ENCODE peak calls at places on chromosomes 11 and 22, in ten cellular contexts. Y, D, G, Q, R, H, E, Z, J and S are unnamed samples.

GRCh38 chr11:108865411-108865810 is 200.5 kb downstream of the DDX10 start:
- DNase-seq in G (no peak), J (no peak), H (no peak), R (no peak), D (no peak), E (no peak), Z (no peak), Y (no peak), Q (peak), S (no peak)

GRCh38 chr22:49764151-49764581 is 63.5 kb downstream of the BRD1 start:
- DNase-seq in Q (no peak), R (no peak), E (no peak), J (no peak), G (no peak), Z (no peak), H (no peak), Y (no peak), D (peak), S (peak)

GRCh38 chr11:74543991-74544390 is 48.4 kb upstream of the POLD3 start:
- DNase-seq in Q (no peak), D (no peak), J (no peak), E (no peak), Y (no peak), H (no peak), Z (no peak), R (no peak), G (peak), S (no peak)

GRCh38 chr11:63866211-63866610 is 27.3 kb downstream of the MARK2 start:
- DNase-seq in Q (peak), H (peak), Z (no peak), Y (no peak), J (peak), D (no peak), R (peak), E (peak), G (peak), S (no peak)

GRCh38 chr11:4658629-4659453 is 15.1 kb downstream of the OR51E1 start:
- DNase-seq in H (no peak), Y (no peak), J (no peak), Q (peak), E (no peak), D (no peak), R (no peak), Z (peak), G (no peak), S (no peak)

GRCh38 chr11:303359-303758 is 4.0 kb upstream of the IFITM5 start:
- DNase-seq in D (no peak), R (no peak), E (no peak), Y (peak), J (no peak), Q (no peak), G (no peak), H (no peak), Z (no peak), S (no peak)

GRCh38 chr11:93718057-93718563 is 23.2 kb downstream of the TAF1D start:
- DNase-seq in J (no peak), H (no peak), R (no peak), Z (peak), Y (peak), E (no peak), D (no peak), G (no peak), Q (no peak), S (no peak)

GRCh38 chr11:119384332-119384731 is 2.8 kb upstream of the USP2 start:
- DNase-seq in J (no peak), Y (no peak), D (no peak), G (no peak), Q (no peak), Z (no peak), H (no peak), R (no peak), E (no peak), S (no peak)

GRCh38 chr11:102763440-102763839 is 17.0 kb downstream of the MMP10 start:
- DNase-seq in H (no peak), R (no peak), J (no peak), D (no peak), E (no peak), G (no peak), Z (no peak), Q (peak), Y (no peak), S (no peak)

GRCh38 chr11:116339306-116339705 is 433.5 kb downstream of the BUD13 start:
- DNase-seq in J (no peak), G (no peak), H (no peak), Z (no peak), Q (no peak), R (no peak), D (no peak), E (no peak), Y (no peak), S (no peak)

GRCh38 chr11:86807356-86807755 is 7.0 kb downstream of the PRSS23 start:
- DNase-seq in H (no peak), Q (no peak), Y (no peak), Z (no peak), E (no peak), G (no peak), J (no peak), R (no peak), D (no peak), S (no peak)

GRCh38 chr22:48629631-48630443 is 1197.8 kb downstream of the BRD1 start:
- DNase-seq in D (peak), E (no peak), R (no peak), Z (no peak), G (no peak), Q (no peak), Y (no peak), J (no peak), H (no peak), S (no peak)

GRCh38 chr11:75919525-75919924 is 104.5 kb downstream of the UVRAG start:
- DNase-seq in J (no peak), R (no peak), Q (peak), Z (no peak), G (no peak), Y (no peak), D (no peak), H (no peak), E (no peak), S (no peak)

GRCh38 chr11:112778091-112778889 is 182.9 kb upstream of the NCAM1 start:
- DNase-seq in Z (no peak), Q (no peak), G (no peak), Y (no peak), R (no peak), E (no peak), J (no peak), H (no peak), D (no peak), S (no peak)

GRCh38 chr11:66835762-66836405 is 7.4 kb upstream of the RCE1 start:
- DNase-seq in H (no peak), D (no peak), J (no peak), Y (no peak), G (no peak), E (no peak), Q (peak), Z (no peak), R (no peak), S (no peak)
- TF ChIP-seq CTCF in H (no peak), D (no peak), J (no peak), Y (no peak), G (no peak), E (no peak), Q (no peak), Z (no peak), R (no peak), S (no peak)

GRCh38 chr11:72788250-72788649 is 5.6 kb downstream of the STARD10 start:
- DNase-seq in D (no peak), Y (no peak), Q (no peak), R (no peak), J (no peak), H (no peak), Z (no peak), G (no peak), E (no peak), S (peak)

GRCh38 chr11:72784662-72785061 is 9.2 kb downstream of the STARD10 start:
- DNase-seq in J (no peak), D (no peak), G (no peak), R (no peak), Q (no peak), H (no peak), Z (no peak), Y (peak), E (no peak), S (no peak)

GRCh38 chr11:72789493-72790131 is 4.2 kb downstream of the STARD10 start:
- DNase-seq in Q (peak), H (peak), J (peak), D (no peak), Y (no peak), G (no peak), R (no peak), E (no peak), Z (no peak), S (no peak)

GRCh38 chr11:72786305-72787261 is 7.3 kb downstream of the STARD10 start:
- DNase-seq in Y (peak), D (no peak), J (no peak), Q (no peak), G (peak), E (peak), H (no peak), Z (no peak), R (no peak), S (no peak)

DNA sequence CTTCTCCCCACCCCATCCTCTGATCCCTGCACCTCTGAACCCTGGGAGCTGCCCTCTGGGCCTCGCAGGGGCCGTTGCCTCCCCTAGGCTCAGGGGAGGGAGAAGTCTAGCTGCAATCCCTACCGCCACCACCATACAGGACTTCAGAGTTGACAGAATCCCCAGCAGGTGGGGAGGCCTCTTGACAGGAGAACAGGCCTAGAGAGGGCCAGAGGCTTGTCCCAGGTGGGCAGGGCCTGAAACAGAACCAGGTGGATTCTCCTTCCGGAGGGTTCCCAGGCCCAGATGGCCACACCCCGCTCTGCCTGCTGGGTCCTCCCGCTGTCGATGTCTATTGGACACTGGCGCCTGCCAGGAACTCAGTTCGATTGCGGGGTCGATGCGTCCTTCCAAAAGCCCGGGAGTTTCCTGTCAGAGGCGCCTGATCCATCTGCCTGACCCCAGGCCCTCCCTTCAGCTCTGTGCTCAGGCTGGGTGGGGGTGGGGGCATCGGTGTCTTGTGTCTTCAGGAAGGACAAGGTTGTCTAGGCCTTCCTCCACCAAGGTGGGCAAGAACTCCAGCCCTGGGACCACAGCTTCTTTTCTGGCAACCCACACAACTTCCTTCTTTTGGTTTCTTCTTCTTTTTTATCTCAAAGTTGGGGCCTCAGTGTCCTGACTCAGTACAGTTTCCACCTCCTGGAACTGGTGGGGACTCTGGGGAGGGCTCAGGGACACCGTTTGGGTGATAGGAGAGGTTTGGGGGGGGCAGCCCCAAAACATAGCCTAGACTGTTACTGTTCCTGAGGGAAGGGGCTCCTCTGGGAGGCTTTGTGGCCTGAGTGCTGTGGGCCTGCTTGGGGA is 6.4 kb downstream of the STARD10 start:
- DNase-seq in J (no peak), H (no peak), E (no peak), D (no peak), R (no peak), G (no peak), Q (no peak), Y (peak), Z (no peak), S (peak)
- TF ChIP-seq CTCF in J (no peak), H (no peak), E (no peak), D (no peak), R (no peak), G (no peak), Q (no peak), Y (peak), Z (no peak), S (peak)

GRCh38 chr22:17565986-17566687 is 2.8 kb downstream of the SLC25A18 start:
- DNase-seq in Y (no peak), G (no peak), Q (no peak), D (no peak), R (no peak), J (no peak), Z (no peak), H (no peak), E (no peak), S (no peak)

GRCh38 chr22:17566776-17567175 is 3.5 kb downstream of the SLC25A18 start:
- DNase-seq in Z (no peak), J (no peak), Y (no peak), G (no peak), Q (no peak), R (no peak), E (no peak), D (no peak), H (no peak), S (no peak)

GRCh38 chr22:17563936-17564391 is 666 bp downstream of the SLC25A18 start:
- DNase-seq in D (peak), Q (peak), Y (no peak), J (peak), E (no peak), R (no peak), H (no peak), Z (no peak), G (no peak), S (no peak)

GRCh38 chr22:17559188-17559587 is 4.1 kb upstream of the SLC25A18 start:
- DNase-seq in G (no peak), E (no peak), R (no peak), Z (no peak), D (no peak), H (no peak), J (no peak), Y (no peak), Q (no peak), S (no peak)

DNA sequence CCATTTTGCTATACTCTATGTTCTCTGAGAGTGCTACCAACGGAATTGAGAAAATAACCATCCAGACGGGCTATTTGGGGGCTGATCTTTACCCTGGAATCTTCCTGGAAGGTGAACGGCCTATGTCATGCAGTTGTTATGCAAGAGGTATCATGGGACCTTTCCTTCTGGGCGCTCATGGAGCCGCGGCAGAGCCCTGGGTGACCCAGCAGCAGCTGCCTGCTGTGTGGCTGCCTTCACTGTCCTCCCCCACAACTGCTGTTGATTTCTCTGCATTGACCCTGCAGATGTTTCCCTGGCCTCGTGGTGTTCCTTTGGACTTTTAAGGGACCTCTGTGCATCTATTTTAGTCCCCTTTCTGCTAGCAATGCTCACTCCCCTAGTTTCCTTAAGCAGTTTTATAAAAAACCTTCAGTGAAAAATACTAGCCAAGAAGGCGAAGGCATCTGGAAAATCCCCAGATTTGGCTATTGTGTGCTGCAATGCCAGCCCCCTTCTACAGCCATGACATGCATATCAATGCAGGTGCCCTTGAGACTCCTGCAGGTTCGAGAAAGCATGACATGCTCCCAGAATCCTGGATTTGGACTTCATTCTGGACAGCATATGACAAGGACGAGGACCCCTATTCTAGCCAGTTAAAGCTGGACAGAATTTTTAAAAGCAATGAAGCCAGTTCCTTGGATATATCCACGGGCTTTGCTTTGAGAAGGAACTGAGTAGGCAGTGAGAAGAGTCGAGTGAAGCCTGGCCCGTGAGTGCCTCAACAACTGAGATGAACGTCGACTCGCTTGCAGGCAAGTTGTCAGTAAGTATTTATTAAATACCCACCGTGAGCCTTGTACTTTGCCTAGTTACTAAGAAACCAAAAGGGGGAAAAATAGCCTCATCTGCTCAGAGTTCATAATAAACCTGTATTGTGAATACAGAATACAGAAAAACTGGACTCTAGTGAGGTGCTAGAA is at the start of gene SLC25A18:
- DNase-seq in H (no peak), J (peak), E (no peak), Y (no peak), R (no peak), Q (no peak), G (no peak), Z (no peak), D (peak), S (no peak)
- TF ChIP-seq CTCF in H (no peak), J (no peak), E (no peak), Y (no peak), R (no peak), Q (no peak), G (no peak), Z (no peak), D (peak), S (no peak)

GRCh38 chr11:11163669-11164377 is 189.2 kb downstream of the CSNK2A3 start:
- DNase-seq in G (no peak), D (no peak), Y (no peak), E (no peak), R (no peak), Q (no peak), Z (no peak), J (no peak), H (no peak), S (no peak)

GRCh38 chr11:11167806-11168205 is 185.2 kb downstream of the CSNK2A3 start:
- DNase-seq in Y (no peak), J (no peak), D (no peak), E (no peak), Q (no peak), H (no peak), Z (no peak), G (no peak), R (no peak), S (no peak)

GRCh38 chr11:11163256-11163655 is 189.8 kb downstream of the CSNK2A3 start:
- DNase-seq in G (no peak), Z (no peak), H (no peak), Q (no peak), J (no peak), Y (no peak), R (no peak), E (no peak), D (no peak), S (no peak)
- TF ChIP-seq CTCF in G (no peak), Z (peak), H (no peak), Q (peak), J (no peak), Y (no peak), R (no peak), E (no peak), D (no peak), S (no peak)

DNA sequence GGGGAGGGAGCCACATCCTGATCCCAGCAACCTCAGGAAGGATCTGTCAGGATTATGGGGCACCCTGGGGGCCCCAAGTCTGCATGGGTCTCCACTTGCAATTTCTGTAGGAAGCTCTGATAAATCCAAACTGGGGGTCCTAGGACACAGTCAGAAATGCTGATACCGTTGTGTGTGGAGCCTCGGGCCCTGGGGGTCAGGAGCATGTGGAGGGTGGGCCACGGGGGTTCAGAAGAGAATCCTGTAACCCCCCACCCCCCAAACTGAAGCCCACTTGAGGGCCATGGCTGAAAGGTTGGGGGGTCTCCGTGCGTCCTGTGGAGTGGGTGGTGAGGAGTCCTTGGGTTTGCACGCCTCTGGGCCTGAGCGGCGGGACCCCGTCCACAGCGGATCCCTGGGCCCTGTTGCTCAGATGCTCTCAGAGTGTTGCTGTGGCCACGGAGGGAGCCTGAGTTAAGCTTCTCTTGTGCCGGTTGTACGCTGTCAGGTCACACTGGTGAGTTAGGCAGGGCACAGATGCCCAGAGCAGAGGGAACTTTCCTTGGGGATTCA is 72.2 kb downstream of the LRP5 start:
- DNase-seq in H (peak), G (no peak), E (no peak), J (no peak), Q (no peak), Z (no peak), D (no peak), R (no peak), Y (no peak), S (no peak)
- TF ChIP-seq CTCF in H (no peak), G (no peak), E (no peak), J (no peak), Q (no peak), Z (no peak), D (no peak), R (no peak), Y (no peak), S (no peak)

DNA sequence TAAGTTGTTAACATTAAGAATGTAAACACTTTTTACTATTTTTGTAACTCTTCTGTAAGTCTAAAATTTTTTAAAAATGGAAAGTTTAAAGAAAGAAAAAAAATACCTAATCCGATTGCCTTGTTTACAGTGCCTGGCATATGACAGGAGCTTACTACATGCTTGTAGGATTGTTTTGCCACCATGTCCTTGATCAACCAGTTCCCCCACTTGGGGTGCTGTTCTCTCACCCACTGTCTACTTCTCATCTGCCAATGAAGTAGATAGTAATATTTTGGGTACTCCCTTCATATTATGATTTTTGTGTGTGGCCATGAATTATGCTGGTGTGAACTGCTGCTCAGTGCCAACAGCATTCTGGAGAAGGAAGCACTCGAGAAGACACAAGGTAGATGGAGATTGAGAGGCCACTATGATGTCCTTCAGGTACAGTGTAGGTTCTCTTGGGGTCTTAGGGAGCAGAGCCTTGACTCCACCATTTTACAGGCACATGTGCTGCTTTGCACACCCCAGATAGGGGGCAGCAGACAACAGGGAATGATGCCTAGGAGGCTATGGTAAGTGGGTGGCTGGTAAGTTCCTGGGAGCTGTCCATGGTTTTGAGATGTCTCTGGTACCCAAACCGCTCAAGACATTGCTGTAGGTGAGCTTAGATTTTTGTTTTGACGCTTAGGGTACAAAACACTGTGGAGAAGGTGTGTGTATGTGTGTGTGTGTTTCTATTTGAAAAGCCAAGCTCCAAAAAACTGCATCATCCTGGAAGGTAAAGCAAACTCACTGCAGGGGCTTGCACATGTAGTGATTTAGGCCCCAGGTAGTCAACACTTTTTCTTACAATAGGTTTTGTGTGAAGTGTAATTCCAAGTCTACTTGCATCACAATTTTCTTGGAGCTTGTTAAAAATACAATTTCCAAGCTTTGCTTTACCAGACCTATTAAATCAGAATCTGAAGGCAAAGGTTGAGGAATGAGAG is 494.5 kb upstream of the LARGE1 start:
- DNase-seq in Y (no peak), D (no peak), Z (peak), R (no peak), Q (no peak), J (no peak), H (no peak), E (peak), G (peak), S (no peak)
- TF ChIP-seq CTCF in Y (no peak), D (peak), Z (no peak), R (no peak), Q (no peak), J (peak), H (no peak), E (peak), G (peak), S (no peak)

DNA sequence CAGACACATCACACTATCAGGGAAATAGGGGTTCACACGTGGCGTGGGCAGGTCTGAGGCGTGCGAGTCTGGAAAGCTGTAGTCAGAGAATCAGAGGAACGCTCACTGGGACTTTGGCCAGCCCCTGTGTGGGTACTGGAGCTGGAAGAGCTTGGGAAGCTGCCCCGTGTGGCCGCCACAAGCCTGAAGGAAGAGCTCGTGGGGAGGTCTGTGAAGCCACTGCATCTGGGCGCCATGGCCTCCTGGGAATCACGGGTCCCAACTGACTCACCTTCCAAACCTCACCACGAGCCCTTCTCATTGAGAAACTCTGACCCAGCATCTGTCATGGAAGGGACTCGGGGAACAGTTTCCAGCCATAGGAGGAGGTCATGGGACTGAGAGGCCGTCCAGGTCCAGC is 5.9 kb upstream of the MRGPRF start:
- DNase-seq in Y (no peak), D (no peak), R (no peak), E (no peak), H (no peak), G (no peak), Z (no peak), Q (peak), J (peak), S (no peak)
- TF ChIP-seq CTCF in Y (no peak), D (no peak), R (no peak), E (no peak), H (no peak), G (no peak), Z (no peak), Q (peak), J (no peak), S (no peak)